ENCODE peak calls at places on chromosome 20, in nine cellular contexts. K, O, S, I, V, U, Z, Y and F are unnamed samples.

GRCh38 chr20:11496382-11496781 is 421.3 kb upstream of the BTBD3 start:
- DNase-seq in K (peak; percentile 15), O (peak; percentile 10), S (no peak), I (no peak), V (no peak), U (no peak), Z (no peak), Y (no peak), F (peak; percentile 81)

GRCh38 chr20:42097741-42098140 is 479.6 kb upstream of the CHD6 start:
- DNase-seq in K (no peak), O (no peak), S (no peak), I (no peak), V (no peak), U (peak; percentile 1), Z (no peak), Y (no peak), F (no peak)

GRCh38 chr20:45066372-45066771 is 34.6 kb downstream of the KCNS1 start:
- DNase-seq in K (peak; percentile 55), O (no peak), S (no peak), I (no peak), V (peak; percentile 68), U (no peak), Z (no peak), Y (no peak), F (no peak)

GRCh38 chr20:24608926-24609667 is 139.7 kb downstream of the SYNDIG1 start:
- DNase-seq in K (peak; percentile 13), O (no peak), S (no peak), I (no peak), V (peak; percentile 39), U (no peak), Z (no peak), Y (no peak), F (no peak)

GRCh38 chr20:50418890-50419642 is 91.1 kb upstream of the PTPN1 start:
- DNase-seq in K (no peak), O (no peak), S (no peak), I (no peak), V (no peak), U (no peak), Z (no peak), Y (no peak), F (no peak)

GRCh38 chr20:32477594-32478512 is 107.3 kb downstream of the NOL4L start:
- DNase-seq in K (no peak), O (no peak), S (no peak), I (no peak), V (no peak), U (no peak), Z (no peak), Y (no peak), F (no peak)

GRCh38 chr20:3315110-3315509 is 76.1 kb upstream of the SLC4A11 start:
- DNase-seq in K (no peak), O (no peak), S (no peak), I (no peak), V (no peak), U (no peak), Z (no peak), Y (no peak), F (no peak)

GRCh38 chr20:32464401-32465091 is 106.4 kb downstream of the ASXL1 start:
- DNase-seq in K (no peak), O (no peak), S (no peak), I (no peak), V (no peak), U (no peak), Z (no peak), Y (no peak), F (no peak)

GRCh38 chr20:63540417-63541186 is 3.4 kb upstream of the PTK6 start:
- DNase-seq in K (peak; percentile 50), O (no peak), S (no peak), I (no peak), V (no peak), U (no peak), Z (no peak), Y (no peak), F (no peak)

GRCh38 chr20:63541371-63541770 is 4.2 kb upstream of the PTK6 start:
- DNase-seq in K (no peak), O (no peak), S (no peak), I (no peak), V (no peak), U (no peak), Z (no peak), Y (no peak), F (no peak)

GRCh38 chr20:63538204-63539091 is 1.3 kb upstream of the PTK6 start:
- DNase-seq in K (peak; percentile 22), O (peak; percentile 97), S (no peak), I (peak; percentile 66), V (peak; percentile 49), U (no peak), Z (no peak), Y (no peak), F (no peak)

GRCh38 chr20:63539092-63539430 is 1.9 kb upstream of the PTK6 start:
- DNase-seq in K (no peak), O (no peak), S (no peak), I (no peak), V (no peak), U (no peak), Z (no peak), Y (no peak), F (no peak)

DNA sequence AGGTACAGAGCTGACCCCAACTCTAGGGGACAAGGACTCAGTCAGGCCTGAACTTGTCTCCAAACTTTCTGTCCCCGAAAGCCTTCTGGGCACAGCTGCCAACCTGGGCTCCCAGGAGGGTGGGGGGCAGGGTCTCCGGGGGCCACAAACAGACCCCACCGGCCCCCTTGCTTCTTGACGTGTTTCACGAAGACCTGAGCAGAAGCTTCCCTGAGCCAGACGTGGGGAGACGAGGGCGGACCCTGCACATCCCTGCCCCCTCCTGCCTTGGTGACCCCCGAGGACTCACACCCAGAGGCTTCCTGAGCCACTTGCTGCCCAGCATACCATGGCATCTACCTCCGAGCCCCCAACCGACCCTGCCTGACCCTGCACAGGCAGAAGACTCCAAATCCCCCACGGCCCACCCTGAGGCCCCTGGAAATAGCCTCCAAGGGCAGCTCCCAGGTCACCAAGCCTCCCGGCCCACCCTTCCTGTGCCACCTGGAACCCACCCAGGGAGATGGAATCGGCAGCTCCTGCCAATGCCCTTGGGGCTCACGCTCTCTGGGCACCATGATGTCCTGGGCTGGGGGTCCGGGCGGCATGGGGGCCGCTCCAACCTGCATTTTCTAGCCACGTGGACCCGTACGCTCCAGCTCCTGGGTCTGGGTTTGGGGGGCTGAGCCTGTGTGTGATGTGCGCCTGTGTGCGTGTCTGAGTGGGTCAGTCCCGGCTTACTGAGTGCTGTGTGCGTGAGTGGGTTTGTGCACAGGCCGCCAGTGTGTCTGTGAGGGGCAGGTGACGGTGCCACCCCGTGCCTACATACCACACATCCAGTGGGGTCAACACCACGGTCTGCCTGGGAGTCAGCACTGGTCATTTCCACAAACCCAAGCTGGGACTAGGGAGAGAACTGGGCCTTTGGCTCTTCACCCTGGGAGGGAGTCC is 2.5 kb upstream of the PTK6 start:
- DNase-seq in K (no peak), O (no peak), S (no peak), I (no peak), V (no peak), U (no peak), Z (no peak), Y (no peak), F (no peak)
- H3K4me2 ChIP-seq in K (no peak overlapping the region), O (peak overlapping the region; percentile 97), S (no peak overlapping the region), I (no peak overlapping the region), V (no peak overlapping the region), U (no peak overlapping the region), Z (no peak overlapping the region), Y (no peak overlapping the region), F (no peak overlapping the region)

GRCh38 chr20:37558306-37558705 is 30.6 kb upstream of the BLCAP start:
- DNase-seq in K (no peak), O (no peak), S (no peak), I (no peak), V (no peak), U (no peak), Z (no peak), Y (no peak), F (no peak)

GRCh38 chr20:37547912-37548311 is 20.2 kb upstream of the BLCAP start:
- DNase-seq in K (no peak), O (no peak), S (no peak), I (no peak), V (no peak), U (no peak), Z (no peak), Y (no peak), F (no peak)

GRCh38 chr20:37556538-37556937 is 28.9 kb upstream of the BLCAP start:
- DNase-seq in K (no peak), O (no peak), S (no peak), I (no peak), V (no peak), U (no peak), Z (no peak), Y (no peak), F (no peak)

GRCh38 chr20:37552415-37552814 is 24.7 kb upstream of the BLCAP start:
- DNase-seq in K (peak; percentile 13), O (no peak), S (no peak), I (no peak), V (no peak), U (no peak), Z (no peak), Y (no peak), F (peak; percentile 46)
- H3K4me2 ChIP-seq in K (no peak overlapping the region), O (no peak overlapping the region), S (no peak overlapping the region), I (no peak overlapping the region), V (no peak overlapping the region), U (no peak overlapping the region), Z (no peak overlapping the region), Y (no peak overlapping the region), F (no peak overlapping the region)

DNA sequence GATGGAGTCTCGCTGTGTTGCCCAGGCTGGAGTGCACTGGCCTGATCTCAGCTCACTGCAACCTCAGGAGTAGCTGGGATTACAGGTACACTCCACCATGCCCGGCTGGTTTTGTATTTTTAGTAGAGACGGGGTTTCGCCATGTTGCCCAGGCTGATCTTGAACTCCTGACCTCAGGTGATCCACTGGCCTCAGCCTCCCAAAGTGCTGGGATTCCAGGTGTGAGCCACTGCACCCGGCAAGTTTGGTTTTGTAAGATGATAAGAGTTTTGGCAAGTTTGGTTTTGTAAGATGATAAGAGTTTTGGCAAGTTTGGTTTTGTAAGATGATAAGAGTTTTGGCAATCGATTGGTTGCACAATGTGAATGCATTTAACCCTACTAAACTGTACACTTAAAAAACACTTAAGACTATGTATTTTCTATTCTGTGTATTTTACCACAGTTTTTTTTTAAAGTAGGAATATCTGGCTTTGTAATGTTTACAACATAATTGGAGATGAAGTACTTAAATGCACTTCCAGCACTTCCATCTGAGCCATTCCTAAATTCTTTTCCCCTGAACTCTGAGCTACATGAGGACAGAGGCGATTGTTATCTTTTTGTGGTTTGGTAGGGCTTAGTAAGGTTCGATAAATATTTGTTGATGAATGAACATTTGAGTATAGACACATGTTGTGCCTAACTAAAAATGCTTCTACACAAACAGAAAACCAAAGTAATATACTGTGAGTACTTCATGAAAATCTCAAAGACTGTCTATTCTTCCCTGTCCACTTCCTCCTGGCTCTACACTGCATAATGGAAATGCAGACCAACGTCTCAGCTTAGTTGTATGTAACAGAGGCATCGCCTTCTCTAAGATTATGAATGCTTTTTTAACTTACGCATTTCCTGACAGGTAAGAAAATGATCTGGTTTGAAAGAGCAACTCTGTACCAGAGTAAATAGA is 18.8 kb downstream of the SAMHD1 start:
- DNase-seq in K (peak; percentile 59), O (no peak), S (no peak), I (no peak), V (peak; percentile 66), U (no peak), Z (no peak), Y (no peak), F (no peak)
- H3K4me2 ChIP-seq in K (no peak overlapping the region), O (no peak overlapping the region), S (no peak overlapping the region), I (no peak overlapping the region), V (no peak overlapping the region), U (no peak overlapping the region), Z (no peak overlapping the region), Y (no peak overlapping the region), F (no peak overlapping the region)

DNA sequence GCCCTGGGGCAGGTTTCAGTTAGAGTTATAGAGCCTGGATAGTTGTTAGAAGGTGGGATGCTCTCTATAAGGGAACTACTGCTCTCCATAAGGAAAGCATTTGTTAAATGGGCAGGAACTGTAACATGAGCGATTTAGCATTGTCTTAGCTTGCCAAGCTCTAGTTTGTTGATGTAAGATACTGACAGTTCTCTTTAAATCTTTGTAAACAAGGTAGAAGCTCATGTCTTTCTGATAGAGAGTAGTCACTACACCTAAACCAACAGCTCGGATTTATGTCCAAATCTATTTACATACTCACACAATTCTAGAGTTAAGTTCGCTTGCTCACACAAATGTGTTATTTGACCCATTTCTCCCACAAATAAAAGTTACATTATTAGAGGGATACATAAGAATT is 87.3 kb downstream of the PLCB1 start:
- DNase-seq in K (no peak), O (no peak), S (no peak), I (no peak), V (no peak), U (no peak), Z (no peak), Y (no peak), F (no peak)
- H3K4me2 ChIP-seq in K (no peak overlapping the region), O (no peak overlapping the region), S (no peak overlapping the region), I (no peak overlapping the region), V (no peak overlapping the region), U (no peak overlapping the region), Z (no peak overlapping the region), Y (no peak overlapping the region), F (no peak overlapping the region)